ENCODE peak calls at places on chromosomes 3 and 15, in eight cellular contexts. C is HepG2, N is GM12864, K is mucosa of descending colon, H is B cell, T is GM23338, Q is activated B cell treated with CpG ODN at 0.5 μM for 24 hours, G is GM12878. M is an unnamed sample.
A peak's percentile ranks its signal among the peaks of the same experiment; 100 is the strongest.

GRCh38 chr3:11236588-11237461 is 35.4 kb upstream of the ATG7 start:
- DNase-seq in C (peak; percentile 39), N (peak; percentile 21), K (peak; percentile 86), H (peak; percentile 82), T (peak; percentile 90), Q (peak; percentile 62), G (no peak), M (peak; percentile 72)

GRCh38 chr15:90315276-90315982 is 36.7 kb upstream of the ZNF774 start:
- DNase-seq in C (peak; percentile 30), N (no peak), K (peak; percentile 68), H (no peak), T (no peak), Q (no peak), G (no peak), M (no peak)

GRCh38 chr3:101617478-101617877 is 43.5 kb downstream of the PCNP start:
- DNase-seq in C (no peak), N (no peak), K (no peak), H (no peak), T (no peak), Q (no peak), G (no peak), M (no peak)

GRCh38 chr3:69999191-70000027 is at the start of gene SAMMSON:
- DNase-seq in C (no peak), N (no peak), K (no peak), H (no peak), T (peak; percentile 60), Q (no peak), G (no peak), M (no peak)

GRCh38 chr3:24500806-24501205 is 6.2 kb upstream of the THRB start:
- DNase-seq in C (no peak), N (no peak), K (no peak), H (no peak), T (no peak), Q (no peak), G (no peak), M (no peak)

GRCh38 chr3:108914774-108915641 is 38.7 kb downstream of the GUCA1C start:
- DNase-seq in C (peak; percentile 61), N (peak; percentile 30), K (peak; percentile 38), H (peak; percentile 70), T (peak; percentile 83), Q (no peak), G (peak; percentile 19), M (peak; percentile 54)

GRCh38 chr3:30167511-30168135 is 438.8 kb upstream of the TGFBR2 start:
- DNase-seq in C (no peak), N (no peak), K (no peak), H (no peak), T (no peak), Q (no peak), G (no peak), M (no peak)

GRCh38 chr15:95235033-95235432 is 1003.7 kb downstream of the MCTP2 start:
- DNase-seq in C (no peak), N (no peak), K (no peak), H (no peak), T (no peak), Q (no peak), G (no peak), M (no peak)

GRCh38 chr3:45958333-45958791 is 15.1 kb downstream of the CXCR6 start:
- DNase-seq in C (no peak), N (no peak), K (no peak), H (no peak), T (no peak), Q (no peak), G (no peak), M (no peak)

GRCh38 chr3:68088216-68088615 is 433.8 kb upstream of the SUCLG2 start:
- DNase-seq in C (no peak), N (no peak), K (no peak), H (no peak), T (no peak), Q (no peak), G (no peak), M (no peak)

GRCh38 chr3:10524270-10524669 is 18.9 kb upstream of the ATP2B2 start:
- DNase-seq in C (no peak), N (no peak), K (no peak), H (no peak), T (no peak), Q (no peak), G (no peak), M (no peak)

GRCh38 chr3:68893600-68894239 is 38.6 kb downstream of the TAFA4 start:
- DNase-seq in C (peak; percentile 18), N (no peak), K (no peak), H (peak; percentile 47), T (peak; percentile 67), Q (no peak), G (no peak), M (peak; percentile 22)

GRCh38 chr15:76753131-76753530 is 152.0 kb downstream of the SCAPER start:
- DNase-seq in C (peak; percentile 19), N (no peak), K (no peak), H (no peak), T (no peak), Q (no peak), G (no peak), M (no peak)

GRCh38 chr3:55615039-55615693 is 128.1 kb upstream of the WNT5A start:
- DNase-seq in C (no peak), N (no peak), K (no peak), H (no peak), T (no peak), Q (no peak), G (no peak), M (no peak)

GRCh38 chr15:39588531-39589192 is 7.8 kb downstream of the THBS1 start:
- DNase-seq in C (no peak), N (no peak), K (no peak), H (no peak), T (no peak), Q (no peak), G (no peak), M (no peak)

DNA sequence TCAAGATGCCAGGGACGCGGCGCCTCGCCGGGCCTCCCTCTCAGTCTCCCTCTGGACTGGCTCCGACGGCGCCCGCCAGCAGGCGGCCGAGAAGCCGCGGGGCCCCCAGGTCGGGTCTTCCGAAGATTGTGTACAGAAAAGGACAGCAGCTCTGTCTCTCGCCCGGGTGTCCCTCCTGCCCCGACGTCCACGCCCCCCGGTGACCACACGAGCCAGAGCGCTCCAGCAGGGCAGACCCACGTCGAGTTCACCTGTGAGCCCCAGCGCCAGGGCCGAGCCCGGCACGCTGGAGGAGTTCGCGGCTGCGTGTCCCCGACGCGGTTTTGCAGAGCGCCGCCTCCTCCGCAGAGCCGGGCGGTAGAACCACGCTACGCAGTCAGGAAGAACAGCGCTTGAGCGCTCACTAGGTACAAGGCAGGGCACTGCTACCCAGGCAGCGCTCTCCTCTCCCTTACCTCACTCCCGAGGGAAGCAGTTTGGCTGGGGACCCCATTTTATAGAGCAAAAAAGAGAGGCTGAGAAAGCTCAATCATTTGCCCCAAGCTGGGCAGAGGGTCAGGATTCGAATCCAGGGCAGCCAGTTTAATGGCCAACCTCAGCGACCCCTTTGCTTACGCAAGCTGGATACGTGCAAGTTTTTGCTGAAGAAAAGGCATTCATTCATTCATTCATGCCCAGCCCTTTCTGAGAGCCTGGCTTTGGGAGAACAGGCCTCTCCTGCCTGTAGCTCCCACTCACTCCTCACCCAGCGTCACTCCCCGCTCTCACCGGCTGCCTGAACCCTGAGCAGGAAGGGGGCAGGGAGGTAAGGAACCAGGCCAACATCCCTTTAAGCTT is 3.0 kb upstream of the TLE3 start:
- DNase-seq in C (peak; percentile 12), N (no peak), K (peak; percentile 80), H (peak; percentile 83), T (peak; percentile 53), Q (peak; percentile 63), G (no peak), M (peak; percentile 44)
- TF ChIP-seq CTCF in C (peak; percentile 38), N (peak; percentile 26), K (peak; percentile 10), H (peak; percentile 49), T (no peak), Q (no peak), G (peak; percentile 34), M (peak; percentile 23)

DNA sequence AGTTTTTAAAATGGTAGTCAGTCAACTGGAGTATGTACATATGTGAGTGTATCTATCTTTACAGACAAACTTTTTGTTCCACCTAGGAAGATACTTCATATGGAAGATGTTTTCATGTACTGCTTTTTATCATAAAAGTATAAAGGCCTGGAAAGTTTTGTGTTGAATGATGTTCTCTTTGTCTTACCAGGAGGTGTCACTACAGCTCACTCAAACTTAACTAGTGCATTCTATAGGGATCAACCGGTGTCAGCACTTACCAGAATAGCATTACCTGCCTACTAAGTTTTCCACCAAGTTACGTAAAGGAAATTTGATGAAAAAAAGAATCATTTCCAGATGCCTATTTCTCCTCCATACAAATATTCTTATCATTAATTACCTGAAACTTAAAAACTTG is 522.6 kb upstream of the SEMA6D start:
- DNase-seq in C (peak; percentile 5), N (no peak), K (no peak), H (no peak), T (peak; percentile 59), Q (no peak), G (no peak), M (no peak)
- TF ChIP-seq CTCF in C (peak; percentile 18), N (no peak), K (no peak), H (peak; percentile 7), T (peak; percentile 51), Q (no peak), G (no peak), M (peak; percentile 30)

GRCh38 chr3:168888781-168889180 is 774.7 kb downstream of the MECOM start:
- DNase-seq in C (no peak), N (no peak), K (no peak), H (no peak), T (no peak), Q (no peak), G (no peak), M (no peak)

GRCh38 chr3:168884353-168884903 is 779.1 kb downstream of the MECOM start:
- DNase-seq in C (no peak), N (no peak), K (no peak), H (no peak), T (no peak), Q (no peak), G (no peak), M (no peak)

GRCh38 chr3:168894204-168894603 is 769.3 kb downstream of the MECOM start:
- DNase-seq in C (peak; percentile 80), N (no peak), K (no peak), H (no peak), T (no peak), Q (no peak), G (no peak), M (no peak)

GRCh38 chr3:168885028-168885427 is 778.5 kb downstream of the MECOM start:
- DNase-seq in C (no peak), N (no peak), K (no peak), H (no peak), T (no peak), Q (no peak), G (no peak), M (no peak)

GRCh38 chr3:168889666-168890065 is 773.8 kb downstream of the MECOM start:
- DNase-seq in C (peak; percentile 30), N (no peak), K (no peak), H (no peak), T (peak; percentile 59), Q (no peak), G (no peak), M (no peak)
- TF ChIP-seq CTCF in C (peak; percentile 37), N (no peak), K (no peak), H (no peak), T (peak; percentile 47), Q (no peak), G (no peak), M (no peak)

GRCh38 chr15:53721334-53722087 is 38.0 kb downstream of the WDR72 start:
- DNase-seq in C (no peak), N (no peak), K (no peak), H (no peak), T (no peak), Q (no peak), G (no peak), M (no peak)

GRCh38 chr15:53713218-53713617 is 46.2 kb downstream of the WDR72 start:
- DNase-seq in C (no peak), N (no peak), K (no peak), H (no peak), T (no peak), Q (no peak), G (no peak), M (no peak)

GRCh38 chr15:53716909-53717878 is 42.3 kb downstream of the WDR72 start:
- DNase-seq in C (peak; percentile 20), N (no peak), K (no peak), H (no peak), T (peak; percentile 21), Q (no peak), G (no peak), M (no peak)
- TF ChIP-seq CTCF in C (peak; percentile 68), N (no peak), K (no peak), H (peak; percentile 11), T (peak; percentile 43), Q (no peak), G (peak; percentile 22), M (peak; percentile 14)

M was measured in GM13977.